ENCODE peak calls at places on chromosomes 7 and 10, in ten cellular contexts. A is fibroblast of lung, T is H9, X is astrocyte, I is HepG2, E is IMR-90, H is GM23338, J is GM23248, L is mammary epithelial cell, Z is keratinocyte. U is an unnamed sample.

GRCh38 chr10:49138361-49138891 is 4.6 kb upstream of the FAM170B start:
- DNase-seq in A (peak), T (no peak), X (peak), I (no peak), E (peak), H (no peak), J (peak), L (no peak), Z (no peak), U (peak)

GRCh38 chr7:96179863-96180262 is 142.0 kb downstream of the SLC25A13 start:
- DNase-seq in A (peak), T (no peak), X (no peak), I (no peak), E (peak), H (no peak), J (no peak), L (no peak), Z (no peak), U (no peak)

GRCh38 chr10:97267671-97268070 is 24.8 kb downstream of the ARHGAP19 start:
- DNase-seq in A (no peak), T (peak), X (no peak), I (no peak), E (no peak), H (peak), J (no peak), L (no peak), Z (no peak), U (no peak)

GRCh38 chr7:2666588-2667250 is 21.3 kb upstream of the AMZ1 start:
- DNase-seq in A (no peak), T (no peak), X (no peak), I (no peak), E (no peak), H (no peak), J (no peak), L (no peak), Z (no peak), U (no peak)

GRCh38 chr10:124436191-124436638 is 13.6 kb downstream of the NKX1-2 start:
- DNase-seq in A (no peak), T (no peak), X (peak), I (peak), E (no peak), H (no peak), J (no peak), L (peak), Z (peak), U (no peak)

GRCh38 chr10:63376560-63377304 is 89.0 kb downstream of the JMJD1C start:
- DNase-seq in A (peak), T (no peak), X (peak), I (no peak), E (peak), H (no peak), J (peak), L (peak), Z (no peak), U (no peak)

GRCh38 chr10:11024596-11024995 is 6.9 kb downstream of the CELF2 start:
- DNase-seq in A (no peak), T (no peak), X (no peak), I (no peak), E (no peak), H (no peak), J (peak), L (no peak), Z (no peak), U (no peak)

GRCh38 chr10:89207801-89208551 is 859 bp upstream of the CH25H start:
- DNase-seq in A (no peak), T (peak), X (no peak), I (no peak), E (no peak), H (peak), J (peak), L (no peak), Z (no peak), U (peak)

GRCh38 chr7:101915000-101915399 is 97.6 kb downstream of the CUX1 start:
- DNase-seq in A (no peak), T (no peak), X (no peak), I (no peak), E (no peak), H (no peak), J (no peak), L (no peak), Z (no peak), U (no peak)

GRCh38 chr10:31582365-31583052 is 263.5 kb downstream of the ZEB1 start:
- DNase-seq in A (peak), T (no peak), X (peak), I (no peak), E (peak), H (peak), J (peak), L (no peak), Z (no peak), U (peak)

GRCh38 chr7:111108526-111108925 is 17.6 kb downstream of the LRRN3 start:
- DNase-seq in A (peak), T (no peak), X (peak), I (peak), E (peak), H (no peak), J (peak), L (peak), Z (no peak), U (no peak)

DNA sequence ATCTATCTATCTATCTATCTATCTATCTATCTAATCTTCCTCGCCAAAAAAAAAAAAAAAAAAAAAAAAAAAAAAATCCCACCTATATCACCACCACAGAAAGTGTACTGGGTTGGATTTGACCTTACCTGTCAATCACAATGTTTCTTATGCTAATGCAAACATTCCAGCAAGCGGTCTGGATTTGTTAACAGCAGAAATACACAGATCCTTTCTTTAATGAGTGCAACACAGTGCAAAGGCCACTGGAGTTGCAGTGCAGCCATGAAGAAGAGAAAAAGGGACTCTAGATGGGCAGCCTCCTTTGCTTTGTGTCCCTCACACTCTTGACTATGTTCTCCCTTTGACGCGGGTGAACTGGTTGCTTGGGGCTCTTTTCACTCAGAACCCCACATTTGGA is 127.3 kb upstream of the PRKCQ start:
- DNase-seq in A (no peak), T (no peak), X (no peak), I (peak), E (no peak), H (no peak), J (no peak), L (no peak), Z (no peak), U (no peak)
- H2AFZ ChIP-seq in A (no peak), T (no peak), X (no peak), I (no peak), E (no peak), H (no peak), J (no peak), L (no peak), Z (no peak), U (no peak)

GRCh38 chr7:68313806-68314205 is 1284.5 kb upstream of the AUTS2 start:
- DNase-seq in A (no peak), T (no peak), X (no peak), I (no peak), E (no peak), H (no peak), J (no peak), L (no peak), Z (no peak), U (no peak)
- H2AFZ ChIP-seq in A (no peak), T (no peak), X (no peak), I (no peak), E (no peak), H (no peak), J (no peak), L (no peak), Z (peak), U (no peak)

GRCh38 chr7:66043681-66044497 is 31.7 kb upstream of the ASL start:
- DNase-seq in A (peak), T (peak), X (peak), I (no peak), E (no peak), H (peak), J (peak), L (no peak), Z (no peak), U (peak)
- H2AFZ ChIP-seq in A (peak), T (no peak), X (peak), I (peak), E (peak), H (peak), J (peak), L (peak), Z (peak), U (peak)

GRCh38 chr10:78623577-78624215 is 445.1 kb upstream of the ZMIZ1 start:
- DNase-seq in A (peak), T (no peak), X (peak), I (peak), E (peak), H (no peak), J (peak), L (peak), Z (no peak), U (peak)
- H2AFZ ChIP-seq in A (no peak), T (no peak), X (no peak), I (no peak), E (no peak), H (no peak), J (no peak), L (no peak), Z (no peak), U (no peak)